ENCODE peak calls at places on chromosomes 1 and 21, in eight cellular contexts. D is ovary, P is tibial nerve, Z is spleen, N is tibial artery, A is sigmoid colon, T is prostate gland, L is hepatocyte. K is an unnamed sample. For H3K4me1 and H3K36me3, the result is how much of the 10 kb centered on the place peaks cover.

GRCh38 chr1:208004851-208005250 is 93.9 kb upstream of the CD34 start:
- DNase-seq in N (no peak), P (no peak), D (no peak), Z (no peak), T (no peak), L (no peak), A (no peak), K (no peak)

GRCh38 chr1:93448983-93449805 is 1.3 kb downstream of the FNBP1L start:
- DNase-seq in P (no peak), Z (no peak), N (no peak), D (peak), L (peak), A (no peak), T (peak), K (peak)

GRCh38 chr1:54335396-54336056 is 70.7 kb downstream of the SSBP3 start:
- DNase-seq in A (peak), T (no peak), P (peak), Z (no peak), L (peak), D (peak), N (peak), K (no peak)

GRCh38 chr1:183043254-183043653 is 20.0 kb downstream of the LAMC1 start:
- DNase-seq in D (no peak), P (no peak), Z (no peak), A (no peak), T (no peak), N (no peak), L (no peak), K (no peak)

GRCh38 chr1:3460653-3461237 is 6.3 kb downstream of the ARHGEF16 start:
- DNase-seq in P (no peak), A (no peak), L (peak), N (no peak), D (no peak), Z (no peak), T (no peak), K (no peak)

GRCh38 chr21:37557261-37557950 is 190.8 kb downstream of the DYRK1A start:
- DNase-seq in T (no peak), A (no peak), D (no peak), L (no peak), P (no peak), N (no peak), Z (no peak), K (no peak)

GRCh38 chr1:108000620-108001105 is 35.7 kb upstream of the VAV3 start:
- DNase-seq in D (peak), N (no peak), T (peak), Z (no peak), P (peak), A (peak), L (peak), K (peak)

GRCh38 chr1:53319296-53320101 is 8.4 kb downstream of the LRP8 start:
- DNase-seq in L (no peak), T (no peak), Z (peak), A (no peak), P (no peak), D (no peak), N (no peak), K (no peak)

GRCh38 chr1:110336300-110337039 is 2.7 kb upstream of the RBM15 start:
- DNase-seq in A (no peak), D (no peak), L (no peak), N (no peak), Z (no peak), T (no peak), P (no peak), K (no peak)

GRCh38 chr1:167695150-167695549 is 26.6 kb upstream of the MPZL1 start:
- DNase-seq in L (no peak), P (no peak), N (no peak), D (no peak), T (no peak), Z (no peak), A (no peak), K (no peak)

GRCh38 chr1:101002551-101002950 is 23.0 kb downstream of the DPH5 start:
- DNase-seq in T (no peak), N (no peak), D (no peak), P (no peak), Z (no peak), L (no peak), A (no peak), K (no peak)

GRCh38 chr1:108141604-108142003 is 58.5 kb downstream of the SLC25A24 start:
- DNase-seq in A (no peak), N (no peak), T (no peak), D (no peak), L (no peak), Z (no peak), P (no peak), K (no peak)

GRCh38 chr21:42337830-42338729 is 12.7 kb downstream of the TFF2 start:
- DNase-seq in Z (peak), A (peak), D (peak), P (peak), L (peak), N (peak), T (peak), K (peak)

GRCh38 chr1:22089787-22090186 is 37.3 kb downstream of the CDC42 start:
- DNase-seq in L (no peak), N (no peak), T (no peak), D (no peak), Z (no peak), P (no peak), A (no peak), K (no peak)

GRCh38 chr21:32256226-32256625 is 22.6 kb downstream of the MIS18A start:
- DNase-seq in L (no peak), T (no peak), P (no peak), D (no peak), Z (no peak), N (no peak), A (no peak), K (no peak)

GRCh38 chr1:198153103-198153502 is 3.7 kb upstream of the NEK7 start:
- DNase-seq in T (no peak), D (no peak), L (no peak), A (no peak), P (peak), Z (no peak), N (peak), K (peak)
- H3K4me1 ChIP-seq in T (under half), D (under half), L (under half), A (under half), P (under half), Z (under half), N (under half), K (under half)

GRCh38 chr1:51814513-51814912 is 64.0 kb downstream of the NRDC start:
- DNase-seq in A (no peak), T (no peak), D (no peak), P (no peak), Z (no peak), N (no peak), L (no peak), K (no peak)
- H3K36me3 ChIP-seq in A (half or more), T (under half), D (under half), P (under half), Z (half or more), N (under half), L (under half), K (under half)

DNA sequence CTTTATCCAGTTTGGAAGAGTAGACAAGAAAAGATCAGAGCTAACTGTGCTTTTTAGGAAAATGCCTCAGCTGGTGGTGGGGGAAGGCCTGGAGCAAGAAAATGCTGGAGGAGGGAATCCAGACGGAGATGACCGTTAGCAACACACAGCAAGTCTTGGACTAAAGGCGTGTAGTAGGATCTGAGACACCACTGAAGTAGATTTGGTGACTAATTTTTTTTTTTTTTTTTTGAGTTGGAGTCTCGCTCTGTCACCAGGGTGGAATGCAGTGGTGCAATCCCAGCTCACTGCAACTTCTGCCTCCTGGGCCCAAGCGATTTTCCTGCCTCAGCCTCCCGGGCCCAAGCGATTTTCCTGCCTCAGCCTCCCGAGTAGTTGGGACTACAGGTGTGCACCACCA is 41.2 kb downstream of the LPAR3 start:
- DNase-seq in N (no peak), Z (no peak), T (no peak), D (no peak), L (peak), P (no peak), A (no peak), K (no peak)
- H3K4me1 ChIP-seq in N (under half), Z (under half), T (under half), D (under half), L (under half), P (under half), A (under half), K (under half)

DNA sequence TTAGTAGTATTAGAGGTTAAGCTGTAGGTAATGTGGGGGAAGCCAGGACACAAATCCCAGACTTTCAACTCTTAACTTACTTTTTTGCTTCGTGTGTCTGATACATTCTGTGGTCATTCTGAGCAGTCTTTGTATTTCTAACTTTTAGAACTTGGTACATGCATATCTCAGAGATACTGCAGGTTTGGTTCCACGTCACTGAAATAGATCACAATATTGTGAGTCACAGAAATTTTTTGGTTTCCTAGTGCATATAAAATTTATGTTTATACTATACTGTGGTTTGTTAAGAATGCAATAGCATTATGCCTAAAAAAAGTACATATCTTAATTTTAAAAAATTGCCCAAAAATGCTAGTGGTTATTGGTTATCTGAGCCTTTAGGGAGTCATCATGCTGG is 3.2 kb downstream of the URB2 start:
- DNase-seq in P (no peak), D (no peak), A (no peak), Z (no peak), T (no peak), N (no peak), L (no peak), K (no peak)
- H3K36me3 ChIP-seq in P (under half), D (under half), A (under half), Z (under half), T (under half), N (under half), L (under half), K (under half)

GRCh38 chr1:206803221-206803730 is 31.0 kb upstream of the IL10 start:
- DNase-seq in N (no peak), T (no peak), Z (no peak), P (no peak), A (no peak), D (no peak), L (no peak), K (no peak)

GRCh38 chr1:206802401-206802800 is 30.1 kb upstream of the IL10 start:
- DNase-seq in D (no peak), Z (no peak), N (no peak), T (no peak), P (no peak), L (no peak), A (no peak), K (no peak)

GRCh38 chr1:206799311-206799710 is 27.0 kb upstream of the IL10 start:
- DNase-seq in A (no peak), P (no peak), D (no peak), T (no peak), L (no peak), Z (no peak), N (no peak), K (no peak)

GRCh38 chr1:206800411-206800810 is 28.1 kb upstream of the IL10 start:
- DNase-seq in T (no peak), D (no peak), P (no peak), A (no peak), N (no peak), L (no peak), Z (no peak), K (no peak)

DNA sequence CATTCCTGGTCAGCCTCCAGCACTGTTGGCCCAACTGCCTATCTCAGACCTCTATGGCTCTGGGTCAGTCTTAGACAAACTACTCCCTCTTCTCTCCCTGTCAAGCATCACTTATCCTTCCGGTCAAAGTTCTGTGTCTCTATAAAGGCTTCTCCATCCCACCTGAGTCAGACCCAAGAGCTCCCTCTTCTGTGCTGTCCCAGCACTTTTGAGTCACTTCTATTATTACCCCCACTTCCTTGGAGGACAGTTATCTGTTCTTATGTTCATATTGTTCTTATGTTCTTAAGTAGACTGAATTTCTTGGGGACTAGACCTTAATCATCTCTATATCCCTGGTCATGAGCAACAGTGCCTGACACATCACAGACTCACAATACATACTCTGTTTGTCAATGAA is 29.2 kb upstream of the IL10 start:
- DNase-seq in N (no peak), L (no peak), T (no peak), D (no peak), P (no peak), Z (no peak), A (no peak), K (no peak)
- H3K4me1 ChIP-seq in N (under half), L (under half), T (under half), D (under half), P (under half), Z (under half), A (under half), K (under half)

GRCh38 chr1:203772836-203773235 is 7.9 kb downstream of the LAX1 start:
- DNase-seq in P (no peak), Z (no peak), D (no peak), T (no peak), N (no peak), A (no peak), L (no peak), K (no peak)
- H3K36me3 ChIP-seq in P (under half), Z (under half), D (under half), T (under half), N (under half), A (under half), L (under half), K (under half)

DNA sequence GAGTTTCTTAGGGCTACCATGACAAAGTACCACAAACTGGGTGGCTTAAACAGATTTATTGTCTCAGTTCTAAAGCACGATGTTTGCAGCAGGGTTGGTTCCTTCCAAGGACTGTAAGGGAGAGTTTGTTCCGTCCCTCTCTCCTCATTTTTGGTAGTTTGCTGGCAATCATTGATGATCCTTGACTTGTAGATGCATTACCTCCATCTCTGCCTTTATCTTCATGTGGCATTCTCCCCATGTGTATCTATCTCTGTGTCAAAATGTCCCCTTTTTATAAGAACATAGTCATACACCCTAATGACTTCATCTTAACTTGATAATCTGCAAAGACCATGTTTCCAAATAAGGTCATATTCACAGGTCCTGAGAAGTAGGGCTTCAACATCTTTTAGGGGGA is 90.2 kb downstream of the LRRC8C start:
- DNase-seq in L (no peak), T (no peak), Z (no peak), D (no peak), N (no peak), P (no peak), A (no peak), K (no peak)
- H3K4me1 ChIP-seq in L (under half), T (under half), Z (under half), D (under half), N (under half), P (under half), A (under half), K (under half)